ENCODE peak calls at places on chromosomes 6 and 20, in four cellular contexts. J is kidney glomerular epithelial cell, F is astrocyte of the spinal cord, N is endothelial cell of umbilical vein. P is an unnamed sample.

GRCh38 chr20:60964911-60965310 is 287.1 kb upstream of the CDH4 start:
- DNase-seq in J (no peak), F (no peak), N (no peak), P (no peak)

GRCh38 chr6:147099974-147100373 is 104.2 kb upstream of the STXBP5 start:
- DNase-seq in J (peak; percentile 22), F (peak; percentile 85), N (peak; percentile 65), P (no peak)

GRCh38 chr20:52172392-52173047 is 19.1 kb downstream of the ZFP64 start:
- DNase-seq in J (no peak), F (no peak), N (no peak), P (no peak)

GRCh38 chr6:152816055-152816454 is 65.5 kb downstream of the VIP start:
- DNase-seq in J (no peak), F (no peak), N (no peak), P (no peak)

GRCh38 chr6:25027221-25027916 is 91.6 kb upstream of the RIPOR2 start:
- DNase-seq in J (no peak), F (no peak), N (no peak), P (no peak)

GRCh38 chr6:164085552-164086325 is 671.2 kb downstream of the QKI start:
- DNase-seq in J (no peak), F (peak; percentile 94), N (peak; percentile 81), P (no peak)

GRCh38 chr20:36786246-36786645 is 12.7 kb upstream of the DSN1 start:
- DNase-seq in J (no peak), F (no peak), N (no peak), P (no peak)

GRCh38 chr6:111011360-111012142 is 29.7 kb downstream of the RPF2 start:
- DNase-seq in J (peak; percentile 58), F (peak; percentile 51), N (peak; percentile 57), P (no peak)

GRCh38 chr6:25354078-25354940 is 75.1 kb downstream of the CARMIL1 start:
- DNase-seq in J (peak; percentile 63), F (peak; percentile 6), N (no peak), P (no peak)

GRCh38 chr20:38745757-38746156 is 2.5 kb upstream of the ACTR5 start:
- DNase-seq in J (no peak), F (no peak), N (no peak), P (no peak)

GRCh38 chr6:165767228-165767627 is 104.2 kb upstream of the PDE10A start:
- DNase-seq in J (no peak), F (peak; percentile 17), N (peak; percentile 30), P (no peak)

GRCh38 chr20:57439432-57439831 is 48.2 kb downstream of the RBM38 start:
- DNase-seq in J (peak; percentile 8), F (no peak), N (no peak), P (no peak)

GRCh38 chr20:58038123-58038654 is 190.3 kb downstream of the ANKRD60 start:
- DNase-seq in J (no peak), F (no peak), N (no peak), P (no peak)

GRCh38 chr20:43942213-43942590 is 27.6 kb downstream of the TOX2 start:
- DNase-seq in J (no peak), F (no peak), N (no peak), P (no peak)

GRCh38 chr6:79427721-79428120 is 109.5 kb downstream of the LCA5 start:
- DNase-seq in J (peak; percentile 7), F (no peak), N (no peak), P (no peak)

GRCh38 chr20:18783385-18783959 is 30.1 kb upstream of the SCP2D1 start:
- DNase-seq in J (no peak), F (no peak), N (no peak), P (no peak)

GRCh38 chr6:3825331-3825831 is 23.8 kb upstream of the FAM50B start:
- DNase-seq in J (no peak), F (peak; percentile 74), N (peak; percentile 93), P (no peak)

GRCh38 chr20:8322654-8323053 is 190.6 kb downstream of the PLCB1 start:
- DNase-seq in J (no peak), F (no peak), N (no peak), P (no peak)

GRCh38 chr6:46491789-46492547 is 719 bp upstream of the RCAN2 start:
- DNase-seq in J (peak; percentile 65), F (no peak), N (peak; percentile 10), P (no peak)

GRCh38 chr20:50957276-50957675 is 1.1 kb downstream of the DPM1 start:
- DNase-seq in J (no peak), F (no peak), N (peak; percentile 8), P (no peak)

GRCh38 chr6:118980063-118980462 is 45.1 kb upstream of the MCM9 start:
- DNase-seq in J (no peak), F (no peak), N (no peak), P (no peak)

GRCh38 chr20:52312131-52312729 is 120.7 kb upstream of the ZFP64 start:
- DNase-seq in J (peak; percentile 4), F (peak; percentile 61), N (peak; percentile 82), P (peak; percentile 9)

GRCh38 chr6:110484321-110484720 is 7.9 kb upstream of the SLC22A16 start:
- DNase-seq in J (no peak), F (no peak), N (no peak), P (no peak)

GRCh38 chr20:24634855-24635254 is 165.4 kb downstream of the SYNDIG1 start:
- DNase-seq in J (peak; percentile 22), F (peak; percentile 89), N (no peak), P (peak; percentile 31)